ENCODE peak calls at places on chromosomes 6 and 20, in five cellular contexts. B, Q, R, K and E are unnamed samples.

GRCh38 chr6:111750753-111751684 is 122.2 kb downstream of the FYN start:
- DNase-seq in B (no peak), Q (peak), R (peak), K (no peak), E (no peak)

GRCh38 chr6:165643015-165643414 is 20.0 kb downstream of the PDE10A start:
- DNase-seq in B (no peak), Q (no peak), R (no peak), K (no peak), E (no peak)

GRCh38 chr6:32081168-32081624 is 27.9 kb downstream of the TNXB start:
- DNase-seq in B (no peak), Q (no peak), R (peak), K (peak), E (peak)

GRCh38 chr20:38631155-38632022 is 29.8 kb downstream of the ARHGAP40 start:
- DNase-seq in B (no peak), Q (no peak), R (no peak), K (peak), E (no peak)

GRCh38 chr6:136964368-136964767 is 42.3 kb downstream of the SLC35D3 start:
- DNase-seq in B (no peak), Q (no peak), R (no peak), K (no peak), E (no peak)

GRCh38 chr6:101001012-101001411 is 119.9 kb upstream of the ASCC3 start:
- DNase-seq in B (no peak), Q (no peak), R (no peak), K (no peak), E (no peak)

GRCh38 chr6:158222066-158222465 is 53.9 kb downstream of the GTF2H5 start:
- DNase-seq in B (no peak), Q (no peak), R (no peak), K (no peak), E (no peak)

GRCh38 chr6:90197854-90198496 is 98.7 kb downstream of the BACH2 start:
- DNase-seq in B (peak), Q (no peak), R (peak), K (peak), E (no peak)

GRCh38 chr6:155066371-155066770 is 71.3 kb downstream of the TIAM2 start:
- DNase-seq in B (no peak), Q (no peak), R (peak), K (peak), E (no peak)

GRCh38 chr20:2822073-2822472 is 5.9 kb downstream of the TMEM239 start:
- DNase-seq in B (no peak), Q (no peak), R (peak), K (peak), E (no peak)

GRCh38 chr20:57653546-57653900 is 33.3 kb upstream of the ZBP1 start:
- DNase-seq in B (no peak), Q (no peak), R (no peak), K (no peak), E (peak)

GRCh38 chr20:59814835-59815340 is 118.5 kb downstream of the SYCP2 start:
- DNase-seq in B (no peak), Q (peak), R (no peak), K (no peak), E (no peak)

GRCh38 chr6:55433446-55434130 is 106.3 kb downstream of the GFRAL start:
- DNase-seq in B (peak), Q (no peak), R (peak), K (peak), E (no peak)

GRCh38 chr20:29689411-29690225 is 1567.8 kb upstream of the DEFB115 start:
- DNase-seq in B (peak), Q (no peak), R (no peak), K (peak), E (peak)

GRCh38 chr20:341682-342081 is 5.2 kb upstream of the NRSN2 start:
- DNase-seq in B (peak), Q (no peak), R (peak), K (peak), E (no peak)

GRCh38 chr6:144897441-144897921 is 612.3 kb downstream of the UTRN start:
- DNase-seq in B (peak), Q (no peak), R (peak), K (peak), E (no peak)

GRCh38 chr6:88650979-88651378 is 312.4 kb downstream of the RNGTT start:
- DNase-seq in B (no peak), Q (no peak), R (no peak), K (no peak), E (no peak)

GRCh38 chr20:63686492-63687321 is 9.7 kb upstream of the TNFRSF6B start:
- DNase-seq in B (peak), Q (no peak), R (peak), K (peak), E (no peak)

GRCh38 chr6:33568826-33569570 is 11.1 kb downstream of the BAK1 start:
- DNase-seq in B (no peak), Q (no peak), R (no peak), K (no peak), E (no peak)

GRCh38 chr6:106746660-106747059 is 117.3 kb downstream of the QRSL1 start:
- DNase-seq in B (peak), Q (no peak), R (peak), K (peak), E (no peak)

GRCh38 chr6:148968636-148969270 is 221.9 kb downstream of the UST start:
- DNase-seq in B (peak), Q (no peak), R (peak), K (peak), E (no peak)

GRCh38 chr20:46128310-46129151 is 10.4 kb downstream of the CD40 start:
- DNase-seq in B (no peak), Q (peak), R (no peak), K (peak), E (peak)

GRCh38 chr6:158408013-158408412 is 95.7 kb downstream of the TULP4 start:
- DNase-seq in B (no peak), Q (no peak), R (no peak), K (no peak), E (no peak)

GRCh38 chr20:5973971-5974370 is 23.5 kb downstream of the MCM8 start:
- DNase-seq in B (no peak), Q (no peak), R (no peak), K (no peak), E (no peak)

GRCh38 chr6:2853766-2854393 is 12.2 kb upstream of the SERPINB1 start:
- DNase-seq in B (peak), Q (peak), R (peak), K (peak), E (no peak)

GRCh38 chr6:2852514-2852855 is 10.8 kb upstream of the SERPINB1 start:
- DNase-seq in B (no peak), Q (no peak), R (no peak), K (no peak), E (no peak)

GRCh38 chr6:2852921-2853322 is 11.3 kb upstream of the SERPINB1 start:
- DNase-seq in B (no peak), Q (no peak), R (no peak), K (no peak), E (no peak)

GRCh38 chr6:2855061-2855519 is 13.4 kb upstream of the SERPINB1 start:
- DNase-seq in B (peak), Q (no peak), R (no peak), K (no peak), E (no peak)

DNA sequence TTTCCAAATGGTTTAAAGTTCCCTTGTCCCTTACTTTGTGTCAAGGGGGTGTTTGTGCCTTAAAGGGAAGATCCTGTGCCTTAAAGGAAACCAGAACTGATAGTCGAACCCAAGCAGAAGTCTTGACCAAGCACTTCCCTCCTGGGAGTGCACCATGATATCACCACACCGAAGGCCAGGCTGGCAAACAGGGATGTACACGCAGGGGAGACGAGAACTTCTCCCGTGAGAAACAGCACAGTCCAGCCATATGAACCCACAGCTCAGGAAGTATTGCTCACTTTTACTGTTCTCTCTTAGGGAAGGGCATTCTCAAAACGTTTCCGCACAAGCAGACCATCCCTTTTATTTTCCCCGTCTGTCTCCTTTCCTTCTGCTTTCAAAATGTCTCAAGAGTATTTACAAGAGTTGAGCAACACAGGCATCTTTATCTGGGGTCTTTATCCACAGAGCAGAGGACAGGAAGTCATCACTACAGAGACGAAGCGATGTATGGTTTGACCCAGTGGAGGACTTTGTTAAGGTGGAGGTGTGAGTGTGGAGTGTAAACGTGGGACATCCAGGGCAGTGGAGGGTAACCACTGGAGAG is 12.8 kb upstream of the SERPINB1 start:
- DNase-seq in B (peak), Q (no peak), R (peak), K (no peak), E (no peak)
- H2AFZ ChIP-seq in B (no peak), Q (no peak), R (peak), K (peak), E (no peak)

GRCh38 chr6:39085129-39085528 is 29.9 kb downstream of the SAYSD1 start:
- DNase-seq in B (no peak), Q (no peak), R (no peak), K (no peak), E (no peak)

GRCh38 chr6:39086294-39086693 is 28.7 kb downstream of the SAYSD1 start:
- DNase-seq in B (no peak), Q (no peak), R (no peak), K (no peak), E (no peak)

GRCh38 chr6:39083111-39083702 is 31.8 kb downstream of the SAYSD1 start:
- DNase-seq in B (no peak), Q (peak), R (no peak), K (no peak), E (no peak)

GRCh38 chr6:39082310-39082709 is 32.7 kb downstream of the SAYSD1 start:
- DNase-seq in B (no peak), Q (peak), R (no peak), K (no peak), E (no peak)

DNA sequence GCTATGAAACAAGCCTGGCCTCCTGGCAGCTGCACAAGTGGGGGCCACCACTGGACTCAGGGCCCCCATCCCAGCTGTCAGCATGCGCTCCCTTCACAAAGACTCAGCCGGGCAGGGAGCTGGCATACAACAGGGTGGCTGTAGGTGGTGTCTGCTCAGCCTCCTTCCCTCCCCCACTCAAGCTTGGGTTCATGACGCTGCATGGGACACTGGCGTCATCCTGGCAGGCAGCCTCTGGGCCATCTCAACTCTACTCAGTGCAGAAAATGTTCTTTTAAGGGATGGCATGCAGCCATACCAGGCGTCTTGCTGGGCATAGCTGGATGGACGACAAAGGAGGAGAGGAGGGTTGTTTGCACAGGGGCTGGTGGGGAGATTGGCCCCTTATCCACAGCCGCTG is 30.5 kb downstream of the SAYSD1 start:
- DNase-seq in B (no peak), Q (no peak), R (no peak), K (no peak), E (no peak)
- H2AFZ ChIP-seq in B (no peak), Q (no peak), R (no peak), K (no peak), E (no peak)

GRCh38 chr6:39466664-39467063 is 144.2 kb upstream of the KCNK16 start:
- DNase-seq in B (no peak), Q (no peak), R (no peak), K (no peak), E (no peak)

GRCh38 chr6:39465539-39465938 is 143.0 kb upstream of the KCNK16 start:
- DNase-seq in B (no peak), Q (no peak), R (no peak), K (no peak), E (no peak)

GRCh38 chr6:39468385-39468784 is 145.9 kb upstream of the KCNK16 start:
- DNase-seq in B (no peak), Q (no peak), R (no peak), K (no peak), E (no peak)

GRCh38 chr6:39464067-39464466 is 141.6 kb upstream of the KCNK16 start:
- DNase-seq in B (no peak), Q (no peak), R (no peak), K (no peak), E (peak)
- H2AFZ ChIP-seq in B (no peak), Q (no peak), R (no peak), K (no peak), E (no peak)

DNA sequence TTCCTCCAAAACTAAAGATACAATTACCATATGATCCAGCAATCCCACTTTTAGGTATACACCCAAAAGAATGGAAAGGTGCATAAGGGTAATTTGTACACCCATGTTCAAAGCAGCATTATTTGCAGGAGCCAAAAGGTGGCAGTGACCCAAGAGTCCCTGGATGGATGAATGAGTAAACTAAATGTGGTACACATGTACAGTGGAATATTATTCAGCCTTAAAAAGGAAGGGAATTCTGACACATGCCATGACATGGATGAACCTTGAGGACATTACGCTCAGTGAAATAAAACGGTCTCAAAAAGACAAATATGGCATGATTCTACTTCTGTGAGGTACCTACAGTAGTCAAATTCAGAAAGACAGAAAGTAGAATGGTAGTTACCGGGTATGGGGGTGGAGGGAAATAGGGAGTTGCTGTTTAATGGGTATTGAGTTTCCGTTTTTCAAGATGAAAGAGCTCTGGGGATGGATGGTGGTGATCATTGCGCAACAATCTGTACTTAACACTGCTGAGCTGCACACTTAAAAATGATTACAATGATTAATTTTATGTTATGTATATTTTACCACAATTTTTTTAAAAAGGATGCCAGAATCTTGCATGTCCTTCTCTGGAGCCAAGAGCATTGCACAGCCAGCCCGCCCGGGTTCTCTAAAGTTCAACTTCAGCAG is 518.9 kb upstream of the JARID2 start:
- DNase-seq in B (no peak), Q (no peak), R (peak), K (no peak), E (no peak)
- H2AFZ ChIP-seq in B (no peak), Q (no peak), R (no peak), K (no peak), E (no peak)

DNA sequence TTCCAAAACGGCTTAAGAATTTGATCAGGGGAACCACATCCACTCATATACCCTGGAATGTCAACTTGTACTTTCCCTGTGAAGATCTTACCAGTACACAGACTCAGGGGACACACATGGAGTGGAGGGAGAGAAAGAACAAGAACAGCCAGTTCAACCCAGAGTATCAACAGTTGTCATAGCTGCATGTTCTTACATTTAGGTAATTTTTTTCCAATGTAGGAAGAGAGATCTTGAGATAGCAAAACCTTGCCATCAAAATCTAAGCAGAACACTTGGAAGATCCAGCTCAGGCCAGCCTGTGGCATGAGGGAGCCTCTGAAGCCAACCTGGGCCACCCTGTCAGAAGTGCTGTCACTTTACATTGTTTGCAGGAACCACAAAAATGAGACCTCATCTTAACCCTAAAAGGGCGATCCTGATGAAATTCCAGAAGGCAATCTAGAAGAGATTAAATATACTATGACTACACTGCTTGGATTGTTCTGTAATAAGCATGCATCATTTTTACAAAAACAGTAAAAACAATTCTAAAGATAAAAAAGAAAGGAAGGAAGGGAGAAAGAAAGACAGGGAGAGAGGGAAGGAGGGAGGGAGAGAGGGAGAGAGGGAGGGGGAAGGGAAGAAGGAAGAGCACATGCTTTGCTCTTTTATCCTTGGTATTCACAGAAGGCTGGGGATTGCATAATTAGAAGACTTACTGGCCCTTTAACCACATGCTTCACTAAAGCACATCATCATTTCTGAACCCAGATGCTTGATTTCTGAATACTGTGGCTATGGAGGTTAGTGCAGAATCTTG is 124.7 kb upstream of the TCF21 start:
- DNase-seq in B (peak), Q (no peak), R (peak), K (peak), E (no peak)
- H2AFZ ChIP-seq in B (no peak), Q (peak), R (peak), K (peak), E (no peak)

GRCh38 chr20:23143098-23143497 is 57.0 kb upstream of the CD93 start:
- DNase-seq in B (peak), Q (no peak), R (peak), K (peak), E (no peak)
- H2AFZ ChIP-seq in B (no peak), Q (no peak), R (no peak), K (peak), E (peak)

GRCh38 chr6:21299216-21299615 is 294.3 kb upstream of the SOX4 start:
- DNase-seq in B (no peak), Q (no peak), R (no peak), K (no peak), E (no peak)
- H2AFZ ChIP-seq in B (no peak), Q (no peak), R (no peak), K (no peak), E (no peak)

DNA sequence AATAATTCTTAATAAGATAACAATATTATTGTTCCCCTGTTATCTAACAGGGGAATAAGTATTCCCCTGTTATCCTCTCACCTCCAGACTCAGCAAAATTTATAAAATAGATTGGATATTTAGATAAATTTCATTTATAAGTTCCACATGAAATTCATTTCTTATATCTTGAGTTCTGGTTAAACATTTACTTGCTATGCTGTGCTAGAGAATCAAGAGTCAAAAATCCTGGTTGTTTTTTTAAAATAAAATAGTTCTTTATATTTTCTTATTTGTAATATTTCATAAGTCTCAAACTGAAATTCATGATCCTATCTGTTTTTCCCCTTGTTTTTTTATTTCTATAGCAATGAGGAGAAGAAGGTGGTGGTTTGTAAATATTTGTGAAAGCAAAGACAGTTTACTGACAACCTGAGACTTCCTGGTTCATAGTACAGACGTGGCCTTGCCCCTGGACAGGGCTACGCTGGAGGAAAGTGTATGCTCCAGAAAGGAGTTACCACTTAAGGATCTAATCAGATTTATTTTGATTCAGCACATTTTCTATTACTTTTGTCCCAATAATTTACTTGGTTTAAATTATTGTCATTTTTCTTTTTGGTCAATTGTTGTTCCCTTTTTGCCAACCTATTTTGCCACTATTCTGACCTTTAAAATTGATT is 37.8 kb upstream of the MARCKS start:
- DNase-seq in B (no peak), Q (no peak), R (no peak), K (no peak), E (no peak)
- H2AFZ ChIP-seq in B (no peak), Q (no peak), R (no peak), K (no peak), E (no peak)

GRCh38 chr6:116070990-116071389 is 10.3 kb upstream of the FRK start:
- DNase-seq in B (no peak), Q (no peak), R (peak), K (no peak), E (no peak)
- H2AFZ ChIP-seq in B (no peak), Q (no peak), R (no peak), K (no peak), E (no peak)

DNA sequence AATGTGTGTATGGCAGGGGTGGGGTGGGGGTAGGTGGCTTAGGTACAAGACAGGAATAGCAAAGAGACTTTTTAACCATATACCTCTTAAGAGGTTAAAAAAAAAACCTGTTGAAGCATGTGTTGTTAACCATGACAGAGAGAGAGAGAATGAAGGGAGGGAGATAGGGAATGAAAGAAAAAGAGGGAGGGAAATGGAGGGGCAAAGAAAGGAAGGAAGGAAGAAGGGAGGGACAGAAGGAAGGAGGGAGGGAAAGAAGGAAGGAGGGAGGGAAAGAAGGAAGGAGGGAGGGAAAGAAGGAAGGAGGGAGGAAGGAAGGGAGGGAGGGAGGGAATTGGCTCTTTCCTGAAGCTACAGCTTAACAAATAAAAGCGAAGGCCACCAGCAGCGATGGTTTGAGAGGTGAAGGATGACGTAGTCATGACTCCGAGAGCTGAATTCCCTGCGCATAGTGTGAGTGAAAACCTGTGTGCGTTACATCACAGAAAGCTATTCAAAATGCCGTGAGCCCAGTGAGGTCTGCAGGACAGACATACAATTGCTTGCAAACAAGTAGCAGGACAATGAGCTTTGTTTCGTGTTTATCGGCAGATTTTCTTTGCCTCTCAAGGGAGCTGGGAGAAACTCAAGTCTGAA is 88.6 kb upstream of the NEDD9 start:
- DNase-seq in B (peak), Q (no peak), R (no peak), K (no peak), E (no peak)
- H2AFZ ChIP-seq in B (no peak), Q (no peak), R (no peak), K (no peak), E (no peak)